ENCODE peak calls at places on chromosomes 11 and 22, in six cellular contexts. One of them, this sample, is unnamed.

GRCh38 chr11:77136074-77136473 is 8.0 kb downstream of the MYO7A start:
- DNase-seq in HFF-Myc: no peak
- DNase-seq in Calu3: no peak
- DNase-seq in endothelial cell: no peak
- DNase-seq in cardiac fibroblast: peak; percentile 48
- DNase-seq in neural crest cell: no peak
- DNase-seq in this sample: no peak

GRCh38 chr11:78099671-78100070 is 20.0 kb upstream of the NDUFC2 start:
- DNase-seq in HFF-Myc: no peak
- DNase-seq in endothelial cell: no peak
- DNase-seq in Calu3: no peak
- DNase-seq in neural crest cell: no peak
- DNase-seq in cardiac fibroblast: no peak
- DNase-seq in this sample: no peak

GRCh38 chr11:59152312-59152967 is 9.8 kb downstream of the FAM111A start:
- DNase-seq in endothelial cell: no peak
- DNase-seq in neural crest cell: no peak
- DNase-seq in cardiac fibroblast: no peak
- DNase-seq in HFF-Myc: no peak
- DNase-seq in Calu3: no peak
- DNase-seq in this sample: no peak

GRCh38 chr22:19679476-19680099 is 34.7 kb upstream of the SEPTIN5 start:
- DNase-seq in neural crest cell: peak; percentile 26
- DNase-seq in HFF-Myc: no peak
- DNase-seq in cardiac fibroblast: peak; percentile 13
- DNase-seq in Calu3: peak; percentile 53
- DNase-seq in endothelial cell: peak; percentile 69
- DNase-seq in this sample: peak; percentile 58

GRCh38 chr11:3122775-3123201 is 42.3 kb downstream of the OSBPL5 start:
- DNase-seq in cardiac fibroblast: no peak
- DNase-seq in neural crest cell: no peak
- DNase-seq in Calu3: no peak
- DNase-seq in HFF-Myc: no peak
- DNase-seq in endothelial cell: no peak
- DNase-seq in this sample: no peak

GRCh38 chr22:37470087-37470445 is 16.1 kb downstream of the MFNG start:
- DNase-seq in HFF-Myc: no peak
- DNase-seq in Calu3: no peak
- DNase-seq in endothelial cell: no peak
- DNase-seq in cardiac fibroblast: no peak
- DNase-seq in neural crest cell: no peak
- DNase-seq in this sample: no peak

GRCh38 chr11:34160049-34160721 is 54.8 kb downstream of the NAT10 start:
- DNase-seq in cardiac fibroblast: peak; percentile 61
- DNase-seq in Calu3: no peak
- DNase-seq in HFF-Myc: no peak
- DNase-seq in neural crest cell: no peak
- DNase-seq in endothelial cell: no peak
- DNase-seq in this sample: no peak

GRCh38 chr11:20964985-20965384 is 295.6 kb downstream of the NELL1 start:
- DNase-seq in HFF-Myc: no peak
- DNase-seq in neural crest cell: no peak
- DNase-seq in Calu3: no peak
- DNase-seq in cardiac fibroblast: no peak
- DNase-seq in endothelial cell: no peak
- DNase-seq in this sample: no peak

GRCh38 chr11:28657378-28658030 is 549.3 kb downstream of the METTL15 start:
- DNase-seq in neural crest cell: no peak
- DNase-seq in endothelial cell: no peak
- DNase-seq in cardiac fibroblast: peak; percentile 29
- DNase-seq in Calu3: no peak
- DNase-seq in HFF-Myc: no peak
- DNase-seq in this sample: no peak

GRCh38 chr11:30345644-30346043 is 22.7 kb downstream of the ARL14EP start:
- DNase-seq in endothelial cell: no peak
- DNase-seq in HFF-Myc: no peak
- DNase-seq in neural crest cell: no peak
- DNase-seq in cardiac fibroblast: no peak
- DNase-seq in Calu3: no peak
- DNase-seq in this sample: no peak

GRCh38 chr11:7648264-7648663 is 25.0 kb downstream of the CYB5R2 start:
- DNase-seq in Calu3: no peak
- DNase-seq in neural crest cell: no peak
- DNase-seq in HFF-Myc: no peak
- DNase-seq in cardiac fibroblast: no peak
- DNase-seq in endothelial cell: no peak
- DNase-seq in this sample: no peak

GRCh38 chr11:130131957-130132850 is 27.4 kb upstream of the ST14 start:
- DNase-seq in endothelial cell: peak; percentile 61
- DNase-seq in HFF-Myc: peak; percentile 37
- DNase-seq in Calu3: peak; percentile 48
- DNase-seq in neural crest cell: peak; percentile 34
- DNase-seq in cardiac fibroblast: peak; percentile 80
- DNase-seq in this sample: peak; percentile 80

GRCh38 chr22:47813661-47814060 is 1051.2 kb downstream of the TBC1D22A start:
- DNase-seq in neural crest cell: no peak
- DNase-seq in cardiac fibroblast: no peak
- DNase-seq in Calu3: no peak
- DNase-seq in endothelial cell: no peak
- DNase-seq in HFF-Myc: no peak
- DNase-seq in this sample: no peak

GRCh38 chr22:19707347-19708322 is 6.7 kb upstream of the SEPTIN5 start:
- DNase-seq in neural crest cell: no peak
- DNase-seq in HFF-Myc: no peak
- DNase-seq in endothelial cell: no peak
- DNase-seq in cardiac fibroblast: no peak
- DNase-seq in Calu3: no peak
- DNase-seq in this sample: peak; percentile 29

GRCh38 chr11:35418847-35419712 is at the start of gene SLC1A2:
- DNase-seq in neural crest cell: peak; percentile 32
- DNase-seq in HFF-Myc: no peak
- DNase-seq in cardiac fibroblast: peak; percentile 31
- DNase-seq in endothelial cell: peak; percentile 33
- DNase-seq in Calu3: peak; percentile 18
- DNase-seq in this sample: peak; percentile 43

GRCh38 chr22:40247976-40248375 is 70.3 kb downstream of the TNRC6B start:
- DNase-seq in endothelial cell: no peak
- DNase-seq in HFF-Myc: no peak
- DNase-seq in neural crest cell: no peak
- DNase-seq in cardiac fibroblast: no peak
- DNase-seq in Calu3: no peak
- DNase-seq in this sample: no peak

GRCh38 chr11:101390539-101390938 is 193.3 kb downstream of the TRPC6 start:
- DNase-seq in Calu3: no peak
- DNase-seq in endothelial cell: no peak
- DNase-seq in neural crest cell: no peak
- DNase-seq in HFF-Myc: no peak
- DNase-seq in cardiac fibroblast: peak; percentile 12
- DNase-seq in this sample: no peak

GRCh38 chr11:100151944-100152343 is 535.1 kb upstream of the ARHGAP42 start:
- DNase-seq in Calu3: no peak
- DNase-seq in HFF-Myc: no peak
- DNase-seq in endothelial cell: no peak
- DNase-seq in cardiac fibroblast: no peak
- DNase-seq in neural crest cell: no peak
- DNase-seq in this sample: no peak

GRCh38 chr11:1002091-1002984 is 34.2 kb downstream of the MUC6 start:
- DNase-seq in HFF-Myc: no peak
- DNase-seq in Calu3: no peak
- DNase-seq in neural crest cell: no peak
- DNase-seq in cardiac fibroblast: no peak
- DNase-seq in endothelial cell: no peak
- DNase-seq in this sample: no peak

GRCh38 chr22:29799217-29799680 is 32.1 kb downstream of the UQCR10 start:
- DNase-seq in cardiac fibroblast: peak; percentile 97
- DNase-seq in Calu3: peak; percentile 91
- DNase-seq in endothelial cell: no peak
- DNase-seq in HFF-Myc: peak; percentile 70
- DNase-seq in neural crest cell: no peak
- DNase-seq in this sample: no peak

GRCh38 chr11:131744847-131745246 is 374.4 kb downstream of the NTM start:
- DNase-seq in Calu3: no peak
- DNase-seq in cardiac fibroblast: peak; percentile 35
- DNase-seq in neural crest cell: no peak
- DNase-seq in endothelial cell: no peak
- DNase-seq in HFF-Myc: no peak
- DNase-seq in this sample: no peak

GRCh38 chr22:47759909-47760308 is 997.5 kb downstream of the TBC1D22A start:
- DNase-seq in cardiac fibroblast: no peak
- DNase-seq in neural crest cell: no peak
- DNase-seq in endothelial cell: no peak
- DNase-seq in HFF-Myc: no peak
- DNase-seq in Calu3: no peak
- DNase-seq in this sample: no peak

GRCh38 chr11:62911137-62912130 is 9.7 kb downstream of the CHRM1 start:
- DNase-seq in HFF-Myc: no peak
- DNase-seq in Calu3: no peak
- DNase-seq in endothelial cell: no peak
- DNase-seq in neural crest cell: no peak
- DNase-seq in cardiac fibroblast: peak; percentile 25
- DNase-seq in this sample: no peak

GRCh38 chr11:76282786-76283185 is 76.5 kb upstream of the WNT11 start:
- DNase-seq in Calu3: no peak
- DNase-seq in cardiac fibroblast: no peak
- DNase-seq in endothelial cell: no peak
- DNase-seq in neural crest cell: no peak
- DNase-seq in HFF-Myc: no peak
- DNase-seq in this sample: no peak

DNA sequence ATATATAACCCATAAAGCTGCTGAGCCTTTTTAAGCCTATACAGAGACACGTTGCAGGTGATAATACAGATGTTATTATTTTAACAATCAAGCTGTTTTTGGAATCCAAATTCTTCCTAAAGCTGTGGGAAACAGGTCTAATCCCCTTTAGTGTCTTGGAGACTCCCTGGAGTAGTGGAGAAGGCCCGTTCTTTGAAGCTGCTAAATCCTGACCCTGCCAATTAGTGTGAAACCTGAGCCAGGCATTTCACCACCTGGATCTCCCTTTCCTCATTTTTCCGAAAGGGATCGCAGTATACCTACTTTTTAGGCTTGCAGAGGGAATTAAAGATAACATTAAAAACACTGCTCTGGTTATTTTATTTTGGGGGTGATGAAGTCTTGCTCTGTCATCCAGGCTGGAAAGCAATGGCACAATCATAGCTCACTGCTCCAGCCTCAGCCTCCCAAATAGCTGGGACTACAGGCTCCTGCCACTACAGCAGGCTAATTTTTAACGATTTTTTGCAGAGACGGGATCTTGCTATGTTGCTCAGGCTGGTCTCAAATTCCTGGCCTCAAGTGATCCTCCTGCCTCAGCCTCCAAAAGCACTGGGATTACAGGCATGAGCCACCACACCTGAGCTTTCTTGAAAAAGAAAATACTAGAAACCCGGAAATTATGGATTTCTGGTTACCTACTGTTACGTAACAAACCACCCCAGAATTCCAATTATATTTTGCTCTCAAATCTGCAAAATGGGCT is 1.7 kb upstream of the EIF4ENIF1 start:
- DNase-seq in endothelial cell: no peak
- DNase-seq in cardiac fibroblast: no peak
- DNase-seq in HFF-Myc: no peak
- DNase-seq in neural crest cell: no peak
- DNase-seq in Calu3: no peak
- DNase-seq in this sample: no peak
- TF ChIP-seq CTCF in endothelial cell: no peak
- TF ChIP-seq CTCF in cardiac fibroblast: no peak
- TF ChIP-seq CTCF in HFF-Myc: no peak
- TF ChIP-seq CTCF in neural crest cell: no peak
- TF ChIP-seq CTCF in Calu3: no peak
- TF ChIP-seq CTCF in this sample: no peak

DNA sequence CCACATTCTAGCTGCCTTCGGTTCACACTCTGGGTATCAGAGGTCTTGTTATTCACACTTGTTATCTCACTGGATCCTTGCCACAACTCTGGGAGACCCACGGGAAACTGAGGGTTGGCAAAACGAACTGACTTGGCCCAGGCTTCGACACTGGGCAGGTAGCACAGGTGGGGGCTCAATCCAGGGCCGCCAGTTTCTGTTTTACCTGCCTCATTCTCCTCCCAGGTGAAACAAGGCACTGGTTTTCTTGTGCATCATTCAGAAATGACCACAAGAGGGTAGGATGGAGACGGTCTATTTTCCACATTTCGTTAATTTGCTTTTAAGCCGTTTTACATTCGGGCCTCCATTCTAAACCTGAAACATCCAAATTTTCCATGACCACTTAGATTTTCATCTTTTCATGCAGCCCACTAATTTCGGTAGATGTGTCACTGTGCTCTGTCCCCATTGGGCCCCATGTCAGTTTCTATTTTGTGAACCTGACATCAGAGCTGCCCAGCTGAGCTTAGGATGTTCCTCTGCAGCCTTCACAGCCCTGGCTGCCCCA is 108.1 kb downstream of the KIAA1671 start:
- DNase-seq in neural crest cell: no peak
- DNase-seq in HFF-Myc: no peak
- DNase-seq in endothelial cell: no peak
- DNase-seq in Calu3: no peak
- DNase-seq in cardiac fibroblast: no peak
- DNase-seq in this sample: no peak
- TF ChIP-seq CTCF in neural crest cell: peak; percentile 38
- TF ChIP-seq CTCF in HFF-Myc: no peak
- TF ChIP-seq CTCF in endothelial cell: peak; percentile 11
- TF ChIP-seq CTCF in Calu3: peak; percentile 28
- TF ChIP-seq CTCF in cardiac fibroblast: no peak
- TF ChIP-seq CTCF in this sample: peak; percentile 6

GRCh38 chr11:86408845-86409244 is 34.2 kb downstream of the CCDC81 start:
- DNase-seq in neural crest cell: no peak
- DNase-seq in HFF-Myc: no peak
- DNase-seq in endothelial cell: no peak
- DNase-seq in Calu3: no peak
- DNase-seq in cardiac fibroblast: no peak
- DNase-seq in this sample: no peak
- TF ChIP-seq CTCF in neural crest cell: peak; percentile 36
- TF ChIP-seq CTCF in HFF-Myc: peak; percentile 40
- TF ChIP-seq CTCF in endothelial cell: peak; percentile 21
- TF ChIP-seq CTCF in Calu3: no peak
- TF ChIP-seq CTCF in cardiac fibroblast: peak; percentile 44
- TF ChIP-seq CTCF in this sample: no peak

GRCh38 chr11:133929401-133930052 is 27.2 kb downstream of the IGSF9B start:
- DNase-seq in endothelial cell: no peak
- DNase-seq in cardiac fibroblast: no peak
- DNase-seq in neural crest cell: no peak
- DNase-seq in Calu3: no peak
- DNase-seq in HFF-Myc: no peak
- DNase-seq in this sample: no peak

GRCh38 chr11:133930767-133931448 is 25.9 kb downstream of the IGSF9B start:
- DNase-seq in cardiac fibroblast: peak; percentile 10
- DNase-seq in Calu3: no peak
- DNase-seq in HFF-Myc: no peak
- DNase-seq in neural crest cell: peak; percentile 34
- DNase-seq in endothelial cell: peak; percentile 57
- DNase-seq in this sample: no peak

GRCh38 chr11:133928628-133929059 is 28.1 kb downstream of the IGSF9B start:
- DNase-seq in HFF-Myc: no peak
- DNase-seq in endothelial cell: no peak
- DNase-seq in Calu3: peak; percentile 43
- DNase-seq in cardiac fibroblast: peak; percentile 68
- DNase-seq in neural crest cell: no peak
- DNase-seq in this sample: no peak

GRCh38 chr11:133931449-133932060 is 25.2 kb downstream of the IGSF9B start:
- DNase-seq in HFF-Myc: no peak
- DNase-seq in neural crest cell: no peak
- DNase-seq in Calu3: no peak
- DNase-seq in cardiac fibroblast: no peak
- DNase-seq in endothelial cell: no peak
- DNase-seq in this sample: no peak

GRCh38 chr11:133930053-133930766 is 26.6 kb downstream of the IGSF9B start:
- DNase-seq in neural crest cell: no peak
- DNase-seq in Calu3: no peak
- DNase-seq in cardiac fibroblast: no peak
- DNase-seq in HFF-Myc: no peak
- DNase-seq in endothelial cell: no peak
- DNase-seq in this sample: no peak
- TF ChIP-seq CTCF in neural crest cell: no peak
- TF ChIP-seq CTCF in Calu3: no peak
- TF ChIP-seq CTCF in cardiac fibroblast: no peak
- TF ChIP-seq CTCF in HFF-Myc: no peak
- TF ChIP-seq CTCF in endothelial cell: no peak
- TF ChIP-seq CTCF in this sample: no peak

This sample was measured in GM13976.